ENCODE peak calls at places on chromosomes 4 and X, in seven cellular contexts. H is colonic mucosa; U is AG10803; P is stimulated activated CD8-positive, alpha-beta memory T cell treated with anti-CD3 and anti-CD28 coated beads, Interleukin-4, amount 100 ng/mL, for 1 hour; M is activated CD8-positive, alpha-beta memory T cell treated with anti-CD3 and anti-CD28 coated beads for 48 hours; F is cardiac fibroblast; W is anterior cingulate cortex. E is an unnamed sample.

GRCh38 chr4:82624819-82625218 is 63.0 kb upstream of the TMEM150C start:
- DNase-seq in H (no peak), U (peak), P (no peak), M (no peak), F (no peak), W (no peak), E (no peak)

GRCh38 chrX:79413963-79414362 is 46.8 kb upstream of the ITM2A start:
- DNase-seq in H (no peak), U (no peak), P (no peak), M (no peak), F (no peak), W (no peak), E (no peak)

GRCh38 chr4:101123231-101123630 is 224.1 kb downstream of the PPP3CA start:
- DNase-seq in H (no peak), U (no peak), P (no peak), M (no peak), F (no peak), W (no peak), E (no peak)

GRCh38 chrX:49987651-49988050 is 65.3 kb downstream of the CLCN5 start:
- DNase-seq in H (no peak), U (no peak), P (no peak), M (no peak), F (no peak), W (no peak), E (no peak)

GRCh38 chr4:151933122-151933827 is 172.5 kb upstream of the GATB start:
- DNase-seq in H (no peak), U (no peak), P (no peak), M (no peak), F (no peak), W (no peak), E (no peak)

GRCh38 chr4:8308856-8309771 is 39.6 kb downstream of the HTRA3 start:
- DNase-seq in H (peak), U (peak), P (no peak), M (no peak), F (peak), W (no peak), E (no peak)

GRCh38 chrX:100870527-100870926 is 3.6 kb downstream of the NOX1 start:
- DNase-seq in H (no peak), U (no peak), P (no peak), M (no peak), F (no peak), W (no peak), E (no peak)

GRCh38 chr4:39697740-39698423 is at the start of gene UBE2K:
- DNase-seq in H (peak), U (peak), P (peak), M (peak), F (peak), W (peak), E (peak)

GRCh38 chrX:8237718-8238117 is 66.7 kb upstream of the VCX2 start:
- DNase-seq in H (no peak), U (no peak), P (no peak), M (no peak), F (no peak), W (no peak), E (no peak)

GRCh38 chr4:185559913-185560281 is 24.6 kb upstream of the PDLIM3 start:
- DNase-seq in H (peak), U (peak), P (no peak), M (no peak), F (peak), W (peak), E (no peak)

GRCh38 chrX:80810365-80810978 is 795 bp upstream of the BRWD3 start:
- DNase-seq in H (no peak), U (peak), P (no peak), M (no peak), F (peak), W (no peak), E (no peak)

GRCh38 chr4:122668241-122668640 is 47.4 kb upstream of the IL21 start:
- DNase-seq in H (no peak), U (peak), P (no peak), M (no peak), F (peak), W (no peak), E (no peak)

GRCh38 chrX:16870861-16871584 is 861 bp upstream of the RBBP7 start:
- DNase-seq in H (peak), U (peak), P (no peak), M (no peak), F (peak), W (peak), E (peak)

GRCh38 chr4:7827566-7827965 is 112.1 kb downstream of the AFAP1 start:
- DNase-seq in H (no peak), U (peak), P (no peak), M (no peak), F (no peak), W (no peak), E (no peak)

GRCh38 chr4:39942507-39942906 is 35.2 kb downstream of the PDS5A start:
- DNase-seq in H (no peak), U (no peak), P (no peak), M (no peak), F (no peak), W (no peak), E (no peak)

GRCh38 chr4:139844057-139844456 is 178.4 kb downstream of the MGST2 start:
- DNase-seq in H (no peak), U (peak), P (no peak), M (no peak), F (no peak), W (no peak), E (no peak)

GRCh38 chr4:124262211-124263179 is 450.0 kb downstream of the ANKRD50 start:
- DNase-seq in H (peak), U (peak), P (no peak), M (no peak), F (peak), W (peak), E (peak)

E was measured in germinal center.